ENCODE peak calls at places on chromosome 16, in nine cellular contexts. One of them, this sample, is unnamed.

GRCh38 chr16:12390644-12391043 is 413.0 kb downstream of the CPPED1 start:
- DNase-seq in mucosa of descending colon: no peak
- DNase-seq in neural progenitor cell: no peak
- DNase-seq in H9: no peak
- DNase-seq in CD8-positive, alpha-beta T cell: no peak
- DNase-seq in heart left ventricle: no peak
- DNase-seq in colonic mucosa: no peak
- DNase-seq in HepG2: no peak
- DNase-seq in SJSA1: no peak
- DNase-seq in this sample: no peak

GRCh38 chr16:50270510-50271147 is 4.3 kb downstream of the ADCY7 start:
- DNase-seq in SJSA1: no peak
- DNase-seq in H9: no peak
- DNase-seq in HepG2: no peak
- DNase-seq in mucosa of descending colon: peak; percentile 43
- DNase-seq in heart left ventricle: no peak
- DNase-seq in neural progenitor cell: no peak
- DNase-seq in colonic mucosa: no peak
- DNase-seq in CD8-positive, alpha-beta T cell: no peak
- DNase-seq in this sample: peak; percentile 60

GRCh38 chr16:2813661-2814288 is 3.3 kb upstream of the PRSS21 start:
- DNase-seq in HepG2: no peak
- DNase-seq in neural progenitor cell: no peak
- DNase-seq in CD8-positive, alpha-beta T cell: no peak
- DNase-seq in SJSA1: no peak
- DNase-seq in mucosa of descending colon: no peak
- DNase-seq in H9: no peak
- DNase-seq in heart left ventricle: no peak
- DNase-seq in colonic mucosa: no peak
- DNase-seq in this sample: peak; percentile 76

GRCh38 chr16:87602821-87603683 is 744 bp downstream of the JPH3 start:
- DNase-seq in SJSA1: no peak
- DNase-seq in HepG2: no peak
- DNase-seq in colonic mucosa: no peak
- DNase-seq in neural progenitor cell: peak; percentile 87
- DNase-seq in H9: no peak
- DNase-seq in mucosa of descending colon: peak; percentile 24
- DNase-seq in CD8-positive, alpha-beta T cell: no peak
- DNase-seq in heart left ventricle: no peak
- DNase-seq in this sample: no peak

GRCh38 chr16:56606688-56607618 is 1.4 kb upstream of the MT2A start:
- DNase-seq in heart left ventricle: peak; percentile 68
- DNase-seq in SJSA1: peak; percentile 97
- DNase-seq in H9: no peak
- DNase-seq in CD8-positive, alpha-beta T cell: peak; percentile 49
- DNase-seq in HepG2: peak; percentile 97
- DNase-seq in neural progenitor cell: no peak
- DNase-seq in mucosa of descending colon: peak; percentile 79
- DNase-seq in colonic mucosa: peak; percentile 54
- DNase-seq in this sample: peak; percentile 95

GRCh38 chr16:3149630-3150345 is 15.0 kb downstream of the ZNF213 start:
- DNase-seq in mucosa of descending colon: peak; percentile 86
- DNase-seq in heart left ventricle: peak; percentile 85
- DNase-seq in H9: peak; percentile 84
- DNase-seq in colonic mucosa: peak; percentile 83
- DNase-seq in SJSA1: peak; percentile 70
- DNase-seq in neural progenitor cell: peak; percentile 88
- DNase-seq in HepG2: no peak
- DNase-seq in CD8-positive, alpha-beta T cell: peak; percentile 66
- DNase-seq in this sample: no peak

GRCh38 chr16:77327717-77328116 is 107.1 kb downstream of the ADAMTS18 start:
- DNase-seq in H9: no peak
- DNase-seq in neural progenitor cell: no peak
- DNase-seq in SJSA1: no peak
- DNase-seq in mucosa of descending colon: no peak
- DNase-seq in HepG2: no peak
- DNase-seq in heart left ventricle: no peak
- DNase-seq in colonic mucosa: no peak
- DNase-seq in CD8-positive, alpha-beta T cell: no peak
- DNase-seq in this sample: no peak

GRCh38 chr16:11310997-11311561 is 29.9 kb upstream of the PRM1 start:
- DNase-seq in HepG2: no peak
- DNase-seq in neural progenitor cell: no peak
- DNase-seq in SJSA1: peak; percentile 85
- DNase-seq in mucosa of descending colon: peak; percentile 39
- DNase-seq in colonic mucosa: no peak
- DNase-seq in heart left ventricle: no peak
- DNase-seq in CD8-positive, alpha-beta T cell: peak; percentile 58
- DNase-seq in H9: no peak
- DNase-seq in this sample: no peak

GRCh38 chr16:23691483-23692189 is 12.9 kb downstream of the PLK1 start:
- DNase-seq in H9: no peak
- DNase-seq in colonic mucosa: no peak
- DNase-seq in CD8-positive, alpha-beta T cell: no peak
- DNase-seq in mucosa of descending colon: no peak
- DNase-seq in neural progenitor cell: no peak
- DNase-seq in heart left ventricle: no peak
- DNase-seq in SJSA1: no peak
- DNase-seq in HepG2: no peak
- DNase-seq in this sample: no peak

GRCh38 chr16:4402439-4403132 is 13.8 kb downstream of the CORO7 start:
- DNase-seq in HepG2: peak; percentile 45
- DNase-seq in mucosa of descending colon: peak; percentile 80
- DNase-seq in H9: peak; percentile 84
- DNase-seq in heart left ventricle: peak; percentile 86
- DNase-seq in colonic mucosa: peak; percentile 82
- DNase-seq in SJSA1: peak; percentile 88
- DNase-seq in CD8-positive, alpha-beta T cell: peak; percentile 57
- DNase-seq in neural progenitor cell: peak; percentile 92
- DNase-seq in this sample: peak; percentile 86

DNA sequence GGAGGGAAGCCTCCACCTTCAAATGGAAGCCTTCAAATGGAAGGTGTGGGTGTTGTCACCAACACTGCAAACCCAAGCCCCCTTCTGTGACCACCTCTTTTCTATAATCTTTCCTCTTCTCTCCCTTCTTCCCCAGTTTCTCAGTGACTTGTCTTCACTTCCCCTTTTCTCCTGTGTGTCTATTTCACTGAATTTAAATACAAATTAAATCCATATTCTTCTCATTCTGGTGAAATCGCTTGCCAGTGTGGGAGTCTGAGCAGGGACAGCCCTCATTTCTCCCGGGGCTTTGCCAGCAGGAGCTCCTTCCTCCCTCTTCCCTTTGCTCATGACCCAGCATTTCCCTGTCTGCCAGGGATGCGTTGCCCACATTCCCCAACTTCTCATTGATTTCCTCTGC is 6.4 kb upstream of the ITGAX start:
- DNase-seq in HepG2: no peak
- DNase-seq in neural progenitor cell: no peak
- DNase-seq in heart left ventricle: no peak
- DNase-seq in SJSA1: no peak
- DNase-seq in CD8-positive, alpha-beta T cell: no peak
- DNase-seq in colonic mucosa: no peak
- DNase-seq in H9: no peak
- DNase-seq in mucosa of descending colon: no peak
- DNase-seq in this sample: no peak
- H3K4me1 ChIP-seq in HepG2: peaks cover 11% of the 10 kb centered on the region
- H3K4me1 ChIP-seq in neural progenitor cell: no peaks in the 10 kb centered on the region
- H3K4me1 ChIP-seq in heart left ventricle: no peaks in the 10 kb centered on the region
- H3K4me1 ChIP-seq in SJSA1: no peaks in the 10 kb centered on the region
- H3K4me1 ChIP-seq in CD8-positive, alpha-beta T cell: no peaks in the 10 kb centered on the region
- H3K4me1 ChIP-seq in colonic mucosa: no peaks in the 10 kb centered on the region
- H3K4me1 ChIP-seq in H9: no peaks in the 10 kb centered on the region
- H3K4me1 ChIP-seq in mucosa of descending colon: no peaks in the 10 kb centered on the region
- H3K4me1 ChIP-seq in this sample: no peaks in the 10 kb centered on the region

GRCh38 chr16:67086829-67087228 is 22.9 kb upstream of the PHAF1 start:
- DNase-seq in heart left ventricle: no peak
- DNase-seq in colonic mucosa: no peak
- DNase-seq in SJSA1: no peak
- DNase-seq in H9: no peak
- DNase-seq in CD8-positive, alpha-beta T cell: no peak
- DNase-seq in mucosa of descending colon: no peak
- DNase-seq in neural progenitor cell: no peak
- DNase-seq in HepG2: no peak
- DNase-seq in this sample: no peak

GRCh38 chr16:67087291-67087690 is 22.4 kb upstream of the PHAF1 start:
- DNase-seq in mucosa of descending colon: no peak
- DNase-seq in CD8-positive, alpha-beta T cell: no peak
- DNase-seq in HepG2: no peak
- DNase-seq in heart left ventricle: no peak
- DNase-seq in H9: no peak
- DNase-seq in SJSA1: no peak
- DNase-seq in colonic mucosa: no peak
- DNase-seq in neural progenitor cell: no peak
- DNase-seq in this sample: no peak

GRCh38 chr16:67087803-67088202 is 21.9 kb upstream of the PHAF1 start:
- DNase-seq in heart left ventricle: no peak
- DNase-seq in CD8-positive, alpha-beta T cell: no peak
- DNase-seq in SJSA1: no peak
- DNase-seq in mucosa of descending colon: no peak
- DNase-seq in H9: no peak
- DNase-seq in neural progenitor cell: no peak
- DNase-seq in HepG2: no peak
- DNase-seq in colonic mucosa: no peak
- DNase-seq in this sample: no peak

GRCh38 chr16:67088551-67088950 is 21.2 kb upstream of the PHAF1 start:
- DNase-seq in CD8-positive, alpha-beta T cell: no peak
- DNase-seq in neural progenitor cell: peak; percentile 33
- DNase-seq in colonic mucosa: no peak
- DNase-seq in mucosa of descending colon: no peak
- DNase-seq in heart left ventricle: no peak
- DNase-seq in SJSA1: peak; percentile 57
- DNase-seq in H9: no peak
- DNase-seq in HepG2: no peak
- DNase-seq in this sample: no peak

GRCh38 chr16:67089101-67089500 is 20.6 kb upstream of the PHAF1 start:
- DNase-seq in neural progenitor cell: no peak
- DNase-seq in SJSA1: no peak
- DNase-seq in HepG2: no peak
- DNase-seq in heart left ventricle: no peak
- DNase-seq in CD8-positive, alpha-beta T cell: no peak
- DNase-seq in H9: no peak
- DNase-seq in mucosa of descending colon: no peak
- DNase-seq in colonic mucosa: no peak
- DNase-seq in this sample: no peak
- H3K4me1 ChIP-seq in neural progenitor cell: peaks cover 18% of the 10 kb centered on the region
- H3K4me1 ChIP-seq in SJSA1: peaks cover 62% of the 10 kb centered on the region
- H3K4me1 ChIP-seq in HepG2: peaks cover 6% of the 10 kb centered on the region
- H3K4me1 ChIP-seq in heart left ventricle: no peaks in the 10 kb centered on the region
- H3K4me1 ChIP-seq in CD8-positive, alpha-beta T cell: no peaks in the 10 kb centered on the region
- H3K4me1 ChIP-seq in H9: no peaks in the 10 kb centered on the region
- H3K4me1 ChIP-seq in mucosa of descending colon: no peaks in the 10 kb centered on the region
- H3K4me1 ChIP-seq in colonic mucosa: no peaks in the 10 kb centered on the region
- H3K4me1 ChIP-seq in this sample: peaks cover 6% of the 10 kb centered on the region

GRCh38 chr16:89562027-89562599 is 1.6 kb downstream of the RPL13 start:
- DNase-seq in colonic mucosa: peak; percentile 54
- DNase-seq in mucosa of descending colon: no peak
- DNase-seq in H9: no peak
- DNase-seq in heart left ventricle: no peak
- DNase-seq in neural progenitor cell: no peak
- DNase-seq in CD8-positive, alpha-beta T cell: no peak
- DNase-seq in HepG2: no peak
- DNase-seq in SJSA1: no peak
- DNase-seq in this sample: no peak

GRCh38 chr16:89562939-89563338 is 2.5 kb downstream of the RPL13 start:
- DNase-seq in colonic mucosa: no peak
- DNase-seq in mucosa of descending colon: no peak
- DNase-seq in CD8-positive, alpha-beta T cell: no peak
- DNase-seq in SJSA1: no peak
- DNase-seq in HepG2: no peak
- DNase-seq in H9: no peak
- DNase-seq in neural progenitor cell: no peak
- DNase-seq in heart left ventricle: no peak
- DNase-seq in this sample: no peak

GRCh38 chr16:89557936-89558490 is 2.5 kb upstream of the RPL13 start:
- DNase-seq in neural progenitor cell: no peak
- DNase-seq in HepG2: no peak
- DNase-seq in colonic mucosa: no peak
- DNase-seq in CD8-positive, alpha-beta T cell: no peak
- DNase-seq in mucosa of descending colon: no peak
- DNase-seq in heart left ventricle: no peak
- DNase-seq in SJSA1: no peak
- DNase-seq in H9: no peak
- DNase-seq in this sample: no peak

GRCh38 chr16:89561195-89562026 is 929 bp downstream of the RPL13 start:
- DNase-seq in mucosa of descending colon: no peak
- DNase-seq in neural progenitor cell: no peak
- DNase-seq in CD8-positive, alpha-beta T cell: no peak
- DNase-seq in heart left ventricle: no peak
- DNase-seq in colonic mucosa: no peak
- DNase-seq in HepG2: no peak
- DNase-seq in SJSA1: peak; percentile 23
- DNase-seq in H9: no peak
- DNase-seq in this sample: no peak

GRCh38 chr16:89560413-89561194 is at the start of gene RPL13:
- DNase-seq in SJSA1: peak; percentile 95
- DNase-seq in H9: peak; percentile 94
- DNase-seq in heart left ventricle: peak; percentile 97
- DNase-seq in CD8-positive, alpha-beta T cell: peak; percentile 95
- DNase-seq in mucosa of descending colon: peak; percentile 97
- DNase-seq in HepG2: peak; percentile 95
- DNase-seq in neural progenitor cell: peak; percentile 98
- DNase-seq in colonic mucosa: peak; percentile 94
- DNase-seq in this sample: peak; percentile 97
- H3K4me1 ChIP-seq in SJSA1: peaks cover 40% of the 10 kb centered on the region
- H3K4me1 ChIP-seq in H9: no peaks in the 10 kb centered on the region
- H3K4me1 ChIP-seq in heart left ventricle: peaks cover 22% of the 10 kb centered on the region
- H3K4me1 ChIP-seq in CD8-positive, alpha-beta T cell: peaks cover 54% of the 10 kb centered on the region
- H3K4me1 ChIP-seq in mucosa of descending colon: peaks cover 43% of the 10 kb centered on the region
- H3K4me1 ChIP-seq in HepG2: peaks cover 70% of the 10 kb centered on the region
- H3K4me1 ChIP-seq in neural progenitor cell: peaks cover 33% of the 10 kb centered on the region
- H3K4me1 ChIP-seq in colonic mucosa: peaks cover 14% of the 10 kb centered on the region
- H3K4me1 ChIP-seq in this sample: peaks cover 58% of the 10 kb centered on the region

DNA sequence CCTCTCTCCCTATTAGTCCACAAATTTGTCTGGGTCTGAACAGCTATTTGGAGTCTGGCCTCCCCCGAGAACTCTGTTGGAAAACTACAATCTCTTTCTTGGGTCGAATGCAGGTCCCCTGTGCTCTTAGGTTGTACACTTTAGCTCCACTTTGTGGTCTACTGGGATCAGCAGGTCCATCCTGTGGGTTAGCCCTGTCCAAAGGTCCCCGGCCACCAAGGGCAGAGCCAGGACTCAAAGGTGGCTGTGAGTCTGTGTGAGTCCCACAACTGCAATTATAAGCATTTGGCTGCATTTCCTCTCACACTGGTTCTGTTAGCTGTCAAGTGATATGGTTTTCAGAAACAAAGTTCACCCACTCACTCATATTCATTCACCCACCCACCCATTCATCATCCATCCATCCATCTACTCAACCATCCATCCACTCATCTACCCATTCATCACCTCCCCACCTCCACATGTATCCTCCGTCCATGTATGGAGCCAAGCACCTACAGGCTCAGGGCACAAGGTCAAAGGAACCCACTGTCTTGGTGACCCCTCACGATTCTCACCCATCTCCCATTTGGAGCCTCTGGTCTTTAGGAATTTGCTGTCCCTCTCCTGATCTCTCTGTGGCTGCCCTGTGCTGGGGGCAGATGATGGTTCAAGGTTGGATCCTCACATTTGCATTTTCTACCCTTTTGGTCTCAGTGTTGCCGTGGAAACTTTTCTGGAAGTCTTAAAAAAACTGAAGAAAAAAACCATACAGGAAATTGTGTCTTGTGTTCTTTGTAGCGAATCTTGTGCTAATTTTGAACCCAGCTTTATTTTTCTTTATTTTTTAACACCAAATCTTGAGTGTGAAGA is 45.8 kb downstream of the IRF8 start:
- DNase-seq in H9: no peak
- DNase-seq in colonic mucosa: no peak
- DNase-seq in mucosa of descending colon: peak; percentile 15
- DNase-seq in CD8-positive, alpha-beta T cell: no peak
- DNase-seq in SJSA1: no peak
- DNase-seq in neural progenitor cell: no peak
- DNase-seq in HepG2: no peak
- DNase-seq in heart left ventricle: no peak
- DNase-seq in this sample: no peak
- H3K4me1 ChIP-seq in H9: no peaks in the 10 kb centered on the region
- H3K4me1 ChIP-seq in colonic mucosa: no peaks in the 10 kb centered on the region
- H3K4me1 ChIP-seq in mucosa of descending colon: no peaks in the 10 kb centered on the region
- H3K4me1 ChIP-seq in CD8-positive, alpha-beta T cell: peaks cover 23% of the 10 kb centered on the region
- H3K4me1 ChIP-seq in SJSA1: no peaks in the 10 kb centered on the region
- H3K4me1 ChIP-seq in neural progenitor cell: no peaks in the 10 kb centered on the region
- H3K4me1 ChIP-seq in HepG2: peaks cover 20% of the 10 kb centered on the region
- H3K4me1 ChIP-seq in heart left ventricle: no peaks in the 10 kb centered on the region
- H3K4me1 ChIP-seq in this sample: no peaks in the 10 kb centered on the region

This sample was measured in suprapubic skin.